ENCODE peak calls at places on chromosomes 2 and 18, in six cellular contexts. One of them, this sample, is unnamed.

GRCh38 chr2:26456701-26457224 is 21.2 kb downstream of the OTOF start:
- DNase-seq in naive B cell: no peak
- DNase-seq in mucosa of descending colon: no peak
- DNase-seq in bronchial epithelial cell: peak
- DNase-seq in EH: no peak
- DNase-seq in stimulated activated CD4-positive, alpha-beta T cell treated with anti-CD3 and anti-CD28 coated beads, Interleukin-4, amount 100 ng/mL, for 24 hours: no peak
- DNase-seq in this sample: no peak

GRCh38 chr18:67862069-67862468 is 345.5 kb upstream of the DSEL start:
- DNase-seq in naive B cell: no peak
- DNase-seq in mucosa of descending colon: no peak
- DNase-seq in bronchial epithelial cell: no peak
- DNase-seq in EH: peak
- DNase-seq in stimulated activated CD4-positive, alpha-beta T cell treated with anti-CD3 and anti-CD28 coated beads, Interleukin-4, amount 100 ng/mL, for 24 hours: no peak
- DNase-seq in this sample: no peak

GRCh38 chr18:54845788-54846187 is 17.5 kb downstream of the RAB27B start:
- DNase-seq in naive B cell: no peak
- DNase-seq in mucosa of descending colon: no peak
- DNase-seq in bronchial epithelial cell: peak
- DNase-seq in EH: peak
- DNase-seq in stimulated activated CD4-positive, alpha-beta T cell treated with anti-CD3 and anti-CD28 coated beads, Interleukin-4, amount 100 ng/mL, for 24 hours: no peak
- DNase-seq in this sample: no peak

GRCh38 chr2:189698020-189698887 is 23.8 kb downstream of the ANKAR start:
- DNase-seq in naive B cell: peak
- DNase-seq in mucosa of descending colon: peak
- DNase-seq in bronchial epithelial cell: peak
- DNase-seq in EH: peak
- DNase-seq in stimulated activated CD4-positive, alpha-beta T cell treated with anti-CD3 and anti-CD28 coated beads, Interleukin-4, amount 100 ng/mL, for 24 hours: peak
- DNase-seq in this sample: no peak

GRCh38 chr2:129934044-129934822 is 45.2 kb upstream of the RAB6C start:
- DNase-seq in naive B cell: no peak
- DNase-seq in mucosa of descending colon: no peak
- DNase-seq in bronchial epithelial cell: no peak
- DNase-seq in EH: peak
- DNase-seq in stimulated activated CD4-positive, alpha-beta T cell treated with anti-CD3 and anti-CD28 coated beads, Interleukin-4, amount 100 ng/mL, for 24 hours: no peak
- DNase-seq in this sample: no peak

GRCh38 chr2:26613241-26614204 is 27.6 kb downstream of the CIB4 start:
- DNase-seq in naive B cell: no peak
- DNase-seq in mucosa of descending colon: no peak
- DNase-seq in bronchial epithelial cell: no peak
- DNase-seq in EH: no peak
- DNase-seq in stimulated activated CD4-positive, alpha-beta T cell treated with anti-CD3 and anti-CD28 coated beads, Interleukin-4, amount 100 ng/mL, for 24 hours: no peak
- DNase-seq in this sample: no peak

GRCh38 chr2:174778479-174778962 is 14.2 kb upstream of the CHRNA1 start:
- DNase-seq in naive B cell: no peak
- DNase-seq in mucosa of descending colon: peak
- DNase-seq in bronchial epithelial cell: no peak
- DNase-seq in EH: peak
- DNase-seq in stimulated activated CD4-positive, alpha-beta T cell treated with anti-CD3 and anti-CD28 coated beads, Interleukin-4, amount 100 ng/mL, for 24 hours: peak
- DNase-seq in this sample: no peak

GRCh38 chr2:99891358-99891757 is 251.0 kb downstream of the AFF3 start:
- DNase-seq in naive B cell: no peak
- DNase-seq in mucosa of descending colon: no peak
- DNase-seq in bronchial epithelial cell: no peak
- DNase-seq in EH: no peak
- DNase-seq in stimulated activated CD4-positive, alpha-beta T cell treated with anti-CD3 and anti-CD28 coated beads, Interleukin-4, amount 100 ng/mL, for 24 hours: no peak
- DNase-seq in this sample: no peak

GRCh38 chr2:240463866-240464481 is 28.5 kb downstream of the GPC1 start:
- DNase-seq in naive B cell: no peak
- DNase-seq in mucosa of descending colon: no peak
- DNase-seq in bronchial epithelial cell: no peak
- DNase-seq in EH: no peak
- DNase-seq in stimulated activated CD4-positive, alpha-beta T cell treated with anti-CD3 and anti-CD28 coated beads, Interleukin-4, amount 100 ng/mL, for 24 hours: no peak
- DNase-seq in this sample: no peak

GRCh38 chr2:231918501-231919330 is 7.5 kb downstream of the NPPC start:
- DNase-seq in naive B cell: no peak
- DNase-seq in mucosa of descending colon: no peak
- DNase-seq in bronchial epithelial cell: no peak
- DNase-seq in EH: no peak
- DNase-seq in stimulated activated CD4-positive, alpha-beta T cell treated with anti-CD3 and anti-CD28 coated beads, Interleukin-4, amount 100 ng/mL, for 24 hours: no peak
- DNase-seq in this sample: no peak

GRCh38 chr2:231110551-231110950 is 14.3 kb downstream of the HTR2B start:
- DNase-seq in naive B cell: no peak
- DNase-seq in mucosa of descending colon: no peak
- DNase-seq in bronchial epithelial cell: no peak
- DNase-seq in EH: peak
- DNase-seq in stimulated activated CD4-positive, alpha-beta T cell treated with anti-CD3 and anti-CD28 coated beads, Interleukin-4, amount 100 ng/mL, for 24 hours: no peak
- DNase-seq in this sample: no peak

GRCh38 chr18:62987859-62988258 is 272.5 kb downstream of the PHLPP1 start:
- DNase-seq in naive B cell: no peak
- DNase-seq in mucosa of descending colon: no peak
- DNase-seq in bronchial epithelial cell: no peak
- DNase-seq in EH: no peak
- DNase-seq in stimulated activated CD4-positive, alpha-beta T cell treated with anti-CD3 and anti-CD28 coated beads, Interleukin-4, amount 100 ng/mL, for 24 hours: no peak
- DNase-seq in this sample: no peak

GRCh38 chr2:67294218-67294617 is 102.9 kb upstream of the ETAA1 start:
- DNase-seq in naive B cell: no peak
- DNase-seq in mucosa of descending colon: no peak
- DNase-seq in bronchial epithelial cell: no peak
- DNase-seq in EH: peak
- DNase-seq in stimulated activated CD4-positive, alpha-beta T cell treated with anti-CD3 and anti-CD28 coated beads, Interleukin-4, amount 100 ng/mL, for 24 hours: no peak
- DNase-seq in this sample: no peak

GRCh38 chr2:219459460-219460311 is 25.0 kb downstream of the SPEG start:
- DNase-seq in naive B cell: peak
- DNase-seq in mucosa of descending colon: peak
- DNase-seq in bronchial epithelial cell: peak
- DNase-seq in EH: peak
- DNase-seq in stimulated activated CD4-positive, alpha-beta T cell treated with anti-CD3 and anti-CD28 coated beads, Interleukin-4, amount 100 ng/mL, for 24 hours: peak
- DNase-seq in this sample: no peak

This sample was measured in NCI-H2081 treated with DMSO at 0.1 percent for 48 hours.